ENCODE peak calls at places on chromosomes 12 and 14, in eight cellular contexts. S is activated CD4-positive, alpha-beta T cell treated with anti-CD3 and anti-CD28 coated beads for 24 hours; B is ovary; U is cardiac muscle cell; H is cardiac fibroblast; X is mucosa of gallbladder; C is GM03348; M is NCI-H510A. K is an unnamed sample.
A peak's percentile ranks its signal among the peaks of the same experiment; 100 is the strongest.

GRCh38 chr12:11209098-11209497 is 22.4 kb upstream of the TAS2R42 start:
- DNase-seq in S (no peak), U (peak; percentile 15), M (no peak), C (no peak), X (no peak), B (no peak), H (no peak), K (no peak)

GRCh38 chr14:106586098-106586704 is 1059.8 kb downstream of the TMEM121 start:
- DNase-seq in H (no peak), C (no peak), B (no peak), X (peak; percentile 26), M (no peak), U (no peak), S (peak; percentile 61), K (no peak)

GRCh38 chr12:111664961-111665865 is 20.5 kb downstream of the BRAP start:
- DNase-seq in U (no peak), B (no peak), H (no peak), X (no peak), M (no peak), S (no peak), C (no peak), K (no peak)

GRCh38 chr14:73602994-73603393 is 9.3 kb upstream of the ACOT6 start:
- DNase-seq in M (no peak), C (no peak), U (no peak), X (no peak), H (no peak), B (no peak), S (no peak), K (no peak)

GRCh38 chr14:72986214-72986613 is 40.7 kb downstream of the ZFYVE1 start:
- DNase-seq in H (no peak), B (no peak), X (no peak), U (no peak), C (no peak), S (no peak), M (no peak), K (no peak)

GRCh38 chr12:55188974-55189556 is 31.8 kb upstream of the OR10A7 start:
- DNase-seq in M (peak; percentile 33), S (no peak), U (peak; percentile 78), C (peak; percentile 60), H (peak; percentile 85), B (no peak), X (peak; percentile 71), K (no peak)

GRCh38 chr14:47606601-47607000 is 68.8 kb downstream of the MDGA2 start:
- DNase-seq in S (no peak), H (no peak), M (no peak), B (no peak), U (no peak), C (no peak), X (no peak), K (no peak)

GRCh38 chr12:83261998-83262397 is 575.3 kb downstream of the TMTC2 start:
- DNase-seq in B (no peak), H (no peak), U (no peak), X (no peak), M (no peak), C (no peak), S (no peak), K (no peak)

GRCh38 chr14:89540830-89541470 is 123.9 kb upstream of the FOXN3 start:
- DNase-seq in U (no peak), C (peak; percentile 66), X (no peak), M (no peak), H (peak; percentile 50), B (no peak), S (no peak), K (no peak)

GRCh38 chr12:105445261-105446015 is 114.9 kb downstream of the C12orf75 start:
- DNase-seq in B (no peak), C (peak; percentile 54), H (peak; percentile 64), U (peak; percentile 23), M (no peak), X (no peak), S (no peak), K (no peak)

GRCh38 chr12:121748571-121749265 is 36.2 kb downstream of the TMEM120B start:
- DNase-seq in H (peak; percentile 90), B (peak; percentile 85), U (peak; percentile 61), C (peak; percentile 50), S (no peak), X (peak; percentile 40), M (no peak), K (no peak)